ENCODE peak calls at places on chromosomes 12 and 14, in eight cellular contexts. M is endothelial cell; F is stimulated activated naive B cell treated with anti-CD40 and anti-IgM and Interleukin-4, amounts not matched to agents 10 μg/mL and 1 μg/mL and 100 μg/mL, for 72 hours; A is stimulated activated naive CD8-positive, alpha-beta T cell treated with anti-CD3 and anti-CD28 coated beads, Interleukin-15, amount 100 ng/mL, for 72 hours; C is AG10803; E is mesothelial cell of epicardium; T is effector CD4-positive, alpha-beta T cell; S is left cardiac atrium. H is an unnamed sample.

GRCh38 chr14:51479584-51480305 is 172.0 kb upstream of the FRMD6 start:
- DNase-seq in A (no peak), F (no peak), S (peak), M (no peak), T (no peak), C (peak), E (no peak), H (no peak)

GRCh38 chr12:122201381-122201780 is 2.1 kb upstream of the B3GNT4 start:
- DNase-seq in E (no peak), M (no peak), S (no peak), T (no peak), F (no peak), C (no peak), A (no peak), H (no peak)

GRCh38 chr14:47278233-47278842 is 397.1 kb downstream of the MDGA2 start:
- DNase-seq in F (peak), C (no peak), E (peak), S (peak), M (peak), T (no peak), A (peak), H (peak)

GRCh38 chr14:105076805-105077648 is 11.8 kb upstream of the GPR132 start:
- DNase-seq in S (no peak), A (no peak), T (no peak), M (no peak), E (no peak), F (no peak), C (no peak), H (no peak)

GRCh38 chr14:99215277-99215676 is 56.7 kb downstream of the BCL11B start:
- DNase-seq in T (no peak), M (no peak), A (no peak), F (no peak), C (peak), S (no peak), E (no peak), H (no peak)

GRCh38 chr12:68102731-68103130 is 56.8 kb downstream of the IFNG start:
- DNase-seq in A (no peak), M (no peak), T (no peak), C (no peak), S (no peak), E (no peak), F (no peak), H (peak)

GRCh38 chr14:90615444-90616095 is 200.7 kb downstream of the TTC7B start:
- DNase-seq in S (no peak), F (no peak), C (no peak), E (no peak), M (no peak), T (no peak), A (no peak), H (peak)

GRCh38 chr12:69509308-69509736 is 39.1 kb downstream of the FRS2 start:
- DNase-seq in C (peak), F (no peak), E (no peak), M (no peak), A (no peak), S (no peak), T (no peak), H (no peak)

GRCh38 chr12:80966001-80966400 is 28.3 kb upstream of the LIN7A start:
- DNase-seq in A (no peak), T (no peak), M (no peak), C (no peak), E (no peak), S (no peak), F (no peak), H (no peak)

H was measured in NCI-H526.